ENCODE peak calls at places on chromosomes 13 and 19, in ten cellular contexts. K, R, X, U, J, V, M, Y, Z and O are unnamed samples.
A peak's percentile ranks its signal among the peaks of the same experiment; 100 is the strongest.

GRCh38 chr19:5719274-5719960 is 529 bp downstream of the LONP1 start:
- DNase-seq in J (no peak), M (no peak), Z (peak; percentile 33), K (peak; percentile 20), Y (no peak), R (no peak), X (no peak), V (no peak), U (no peak), O (peak; percentile 45)

GRCh38 chr13:72693832-72694231 is 33.6 kb downstream of the MZT1 start:
- DNase-seq in V (no peak), X (no peak), M (no peak), U (no peak), J (no peak), Z (no peak), Y (no peak), R (no peak), K (no peak), O (no peak)

GRCh38 chr19:41993612-41994483 is at the start of gene ATP1A3:
- DNase-seq in U (peak; percentile 70), M (peak; percentile 1), V (no peak), K (peak; percentile 83), R (peak; percentile 63), Y (peak; percentile 43), J (peak; percentile 83), X (peak; percentile 33), Z (peak; percentile 52), O (no peak)

GRCh38 chr19:16467581-16467980 is 4.2 kb downstream of the EPS15L1 start:
- DNase-seq in U (no peak), K (no peak), Y (no peak), J (peak; percentile 67), R (no peak), V (no peak), X (no peak), M (peak; percentile 42), Z (no peak), O (no peak)

GRCh38 chr13:101433895-101434294 is 17.6 kb upstream of the NALCN start:
- DNase-seq in R (no peak), Z (no peak), J (no peak), U (no peak), Y (no peak), V (no peak), M (no peak), K (no peak), X (no peak), O (no peak)

GRCh38 chr19:27824108-27824507 is 1388.8 kb downstream of the UQCRFS1 start:
- DNase-seq in M (no peak), Y (no peak), V (no peak), X (no peak), K (no peak), R (no peak), Z (no peak), U (no peak), J (no peak), O (no peak)

GRCh38 chr19:35353635-35354034 is 4.6 kb upstream of the FFAR3 start:
- DNase-seq in J (no peak), R (no peak), M (no peak), V (no peak), X (no peak), Z (no peak), K (no peak), U (peak; percentile 6), Y (peak; percentile 53), O (no peak)

GRCh38 chr13:98273067-98273823 is 96.2 kb upstream of the RNF113B start:
- DNase-seq in R (no peak), Z (no peak), K (no peak), Y (no peak), V (no peak), U (no peak), M (no peak), X (no peak), J (no peak), O (no peak)

GRCh38 chr13:43364210-43365041 is 341.0 kb downstream of the DNAJC15 start:
- DNase-seq in Y (peak; percentile 82), R (peak; percentile 82), K (peak; percentile 46), M (peak; percentile 56), X (no peak), U (no peak), Z (no peak), V (no peak), J (no peak), O (no peak)

GRCh38 chr13:36154567-36155231 is 23.5 kb upstream of the DCLK1 start:
- DNase-seq in M (no peak), K (no peak), X (no peak), Z (no peak), J (no peak), R (no peak), U (peak; percentile 58), V (no peak), Y (peak; percentile 9), O (no peak)

GRCh38 chr13:47332149-47332548 is 435.3 kb upstream of the HTR2A start:
- DNase-seq in R (no peak), Z (no peak), M (no peak), J (no peak), U (no peak), Y (peak; percentile 73), X (no peak), V (no peak), K (no peak), O (no peak)

GRCh38 chr13:32125746-32126145 is 94.2 kb downstream of the FRY start:
- DNase-seq in M (no peak), R (no peak), X (no peak), J (no peak), U (no peak), K (no peak), V (no peak), Z (peak; percentile 50), Y (no peak), O (no peak)

GRCh38 chr13:93388701-93389100 is 162.1 kb downstream of the GPC6 start:
- DNase-seq in U (no peak), R (peak; percentile 12), V (no peak), X (no peak), K (peak; percentile 31), Z (peak; percentile 45), M (no peak), J (no peak), Y (peak; percentile 43), O (no peak)

GRCh38 chr19:47378246-47378645 is 29.1 kb downstream of the DHX34 start:
- DNase-seq in U (no peak), Z (no peak), V (no peak), R (no peak), K (no peak), X (no peak), Y (no peak), J (peak; percentile 9), M (no peak), O (no peak)

GRCh38 chr19:5826531-5827341 is 12.8 kb downstream of the FUT6 start:
- DNase-seq in Y (peak; percentile 47), Z (no peak), X (no peak), J (no peak), R (peak; percentile 57), M (no peak), U (peak; percentile 92), V (no peak), K (peak; percentile 76), O (peak; percentile 89)

GRCh38 chr19:45059258-45059965 is 16.9 kb downstream of the ZNF296 start:
- DNase-seq in M (peak; percentile 29), X (peak; percentile 84), Y (peak; percentile 85), K (peak; percentile 82), Z (peak; percentile 70), J (peak; percentile 61), R (peak; percentile 67), V (peak; percentile 62), U (peak; percentile 92), O (peak; percentile 89)

GRCh38 chr13:36965767-36966166 is 33.4 kb downstream of the ALG5 start:
- DNase-seq in K (peak; percentile 59), X (no peak), R (peak; percentile 80), J (no peak), Y (peak; percentile 79), Z (peak; percentile 88), M (no peak), U (peak; percentile 69), V (peak; percentile 26), O (no peak)

GRCh38 chr13:112843392-112844250 is 125.4 kb upstream of the MCF2L start:
- DNase-seq in Z (no peak), Y (no peak), K (no peak), U (peak; percentile 45), X (no peak), J (no peak), M (no peak), R (no peak), V (no peak), O (no peak)

GRCh38 chr13:27374126-27374613 is 50.2 kb upstream of the GTF3A start:
- DNase-seq in V (no peak), M (no peak), Z (no peak), R (no peak), U (no peak), Y (no peak), J (no peak), K (no peak), X (no peak), O (peak; percentile 43)

GRCh38 chr19:29263305-29264080 is 50.5 kb upstream of the UQCRFS1 start:
- DNase-seq in X (peak; percentile 29), Y (peak; percentile 47), M (no peak), V (peak; percentile 12), J (peak; percentile 46), K (peak; percentile 42), Z (peak; percentile 4), U (peak; percentile 80), R (peak; percentile 33), O (no peak)

GRCh38 chr19:2624537-2625091 is 77.9 kb downstream of the GNG7 start:
- DNase-seq in Z (no peak), Y (no peak), J (peak; percentile 72), V (no peak), U (peak; percentile 93), M (peak; percentile 30), K (peak; percentile 44), R (no peak), X (no peak), O (peak; percentile 49)

GRCh38 chr19:35313614-35314013 is 15.4 kb upstream of the CD22 start:
- DNase-seq in V (no peak), Y (no peak), R (peak; percentile 17), K (no peak), X (no peak), Z (no peak), J (no peak), U (no peak), M (no peak), O (no peak)

GRCh38 chr19:46718157-46718933 is 1.4 kb upstream of the PRKD2 start:
- DNase-seq in V (no peak), J (peak; percentile 39), R (no peak), M (no peak), X (peak; percentile 38), U (no peak), Y (no peak), K (no peak), Z (no peak), O (peak; percentile 56)

GRCh38 chr13:44989941-44990340 is 603 bp downstream of the GPALPP1 start:
- DNase-seq in M (no peak), K (no peak), V (no peak), J (no peak), Z (peak; percentile 6), X (no peak), R (no peak), Y (no peak), U (no peak), O (no peak)

GRCh38 chr13:58953638-58954037 is 1210.1 kb downstream of the DIAPH3 start:
- DNase-seq in M (no peak), X (no peak), R (no peak), Z (no peak), K (no peak), Y (no peak), J (no peak), V (no peak), U (no peak), O (no peak)

GRCh38 chr13:30816733-30817132 is 81.4 kb downstream of the ALOX5AP start:
- DNase-seq in M (no peak), Y (no peak), X (no peak), J (no peak), V (no peak), K (no peak), R (no peak), Z (no peak), U (peak; percentile 35), O (no peak)

GRCh38 chr19:18846862-18847515 is 15.2 kb downstream of the UPF1 start:
- DNase-seq in V (no peak), J (peak; percentile 90), U (peak; percentile 86), K (peak; percentile 79), X (peak; percentile 59), Y (peak; percentile 85), R (peak; percentile 81), M (peak; percentile 63), Z (peak; percentile 59), O (peak; percentile 66)

GRCh38 chr13:74061939-74062595 is 72.1 kb downstream of the KLF12 start:
- DNase-seq in K (no peak), R (peak; percentile 8), V (no peak), Y (peak; percentile 77), M (no peak), J (peak; percentile 21), U (no peak), X (no peak), Z (no peak), O (no peak)